ENCODE peak calls at places on chromosome 1, in nine cellular contexts. O, B, W, Q, M, F, K, T and S are unnamed samples.
A peak's percentile ranks its signal among the peaks of the same experiment; 100 is the strongest.

GRCh38 chr1:194227157-194227556 is 1040.7 kb upstream of the B3GALT2 start:
- DNase-seq in O (no peak), B (no peak), W (no peak), Q (no peak), M (no peak), F (no peak), K (no peak), T (peak; percentile 67), S (no peak)

GRCh38 chr1:170536924-170537551 is 5.1 kb downstream of the GORAB start:
- DNase-seq in O (no peak), B (peak; percentile 45), W (no peak), Q (no peak), M (no peak), F (no peak), K (no peak), T (no peak), S (no peak)

GRCh38 chr1:20727746-20728316 is 4.7 kb downstream of the SH2D5 start:
- DNase-seq in O (no peak), B (peak; percentile 41), W (peak; percentile 18), Q (no peak), M (no peak), F (peak; percentile 16), K (no peak), T (no peak), S (no peak)

GRCh38 chr1:11052839-11053757 is 6.1 kb upstream of the MASP2 start:
- DNase-seq in O (peak; percentile 42), B (no peak), W (no peak), Q (no peak), M (no peak), F (no peak), K (no peak), T (no peak), S (no peak)

GRCh38 chr1:18746981-18747380 is 112.5 kb downstream of the TAS1R2 start:
- DNase-seq in O (no peak), B (no peak), W (no peak), Q (no peak), M (no peak), F (no peak), K (no peak), T (no peak), S (no peak)

GRCh38 chr1:236808564-236809130 is 13.6 kb downstream of the MTR start:
- DNase-seq in O (no peak), B (no peak), W (peak; percentile 41), Q (no peak), M (no peak), F (no peak), K (no peak), T (no peak), S (no peak)

GRCh38 chr1:100448371-100448770 is 89.6 kb upstream of the GPR88 start:
- DNase-seq in O (no peak), B (no peak), W (no peak), Q (no peak), M (no peak), F (peak; percentile 81), K (no peak), T (no peak), S (no peak)

GRCh38 chr1:12453400-12454343 is 164.3 kb downstream of the DHRS3 start:
- DNase-seq in O (no peak), B (no peak), W (no peak), Q (no peak), M (no peak), F (no peak), K (no peak), T (no peak), S (no peak)

GRCh38 chr1:229273507-229274232 is 2.8 kb downstream of the RAB4A start:
- DNase-seq in O (no peak), B (peak; percentile 45), W (no peak), Q (no peak), M (no peak), F (peak; percentile 41), K (no peak), T (no peak), S (no peak)

GRCh38 chr1:25543425-25544242 is at the start of gene LDLRAP1:
- DNase-seq in O (peak; percentile 83), B (peak; percentile 67), W (peak; percentile 70), Q (peak; percentile 81), M (peak; percentile 84), F (peak; percentile 77), K (peak; percentile 53), T (peak; percentile 36), S (no peak)

GRCh38 chr1:232590742-232591082 is 39.2 kb downstream of the SIPA1L2 start:
- DNase-seq in O (no peak), B (no peak), W (no peak), Q (no peak), M (no peak), F (no peak), K (no peak), T (no peak), S (no peak)

GRCh38 chr1:230760360-230760827 is 13.2 kb downstream of the CAPN9 start:
- DNase-seq in O (no peak), B (no peak), W (peak; percentile 91), Q (peak; percentile 41), M (no peak), F (peak; percentile 48), K (no peak), T (no peak), S (no peak)

GRCh38 chr1:221741364-221741970 is 422 bp downstream of the DUSP10 start:
- DNase-seq in O (peak; percentile 66), B (no peak), W (peak; percentile 23), Q (peak; percentile 26), M (no peak), F (no peak), K (peak; percentile 40), T (peak; percentile 43), S (no peak)

GRCh38 chr1:235011599-235012435 is 116.8 kb downstream of the TOMM20 start:
- DNase-seq in O (peak; percentile 73), B (peak; percentile 100), W (peak; percentile 79), Q (peak; percentile 80), M (peak; percentile 45), F (peak; percentile 64), K (no peak), T (peak; percentile 100), S (peak; percentile 100)

GRCh38 chr1:77319036-77319705 is 37.4 kb downstream of the AK5 start:
- DNase-seq in O (no peak), B (peak; percentile 46), W (no peak), Q (no peak), M (no peak), F (no peak), K (no peak), T (no peak), S (no peak)

GRCh38 chr1:214255509-214255908 is 25.4 kb upstream of the SMYD2 start:
- DNase-seq in O (no peak), B (no peak), W (no peak), Q (no peak), M (no peak), F (no peak), K (no peak), T (no peak), S (no peak)

GRCh38 chr1:154866257-154866994 is 3.7 kb downstream of the KCNN3 start:
- DNase-seq in O (no peak), B (peak; percentile 23), W (no peak), Q (no peak), M (no peak), F (no peak), K (no peak), T (no peak), S (no peak)

GRCh38 chr1:154865442-154866256 is 4.4 kb downstream of the KCNN3 start:
- DNase-seq in O (no peak), B (no peak), W (no peak), Q (no peak), M (no peak), F (no peak), K (no peak), T (no peak), S (no peak)

GRCh38 chr1:154867841-154868610 is 2.1 kb downstream of the KCNN3 start:
- DNase-seq in O (no peak), B (no peak), W (no peak), Q (no peak), M (no peak), F (no peak), K (no peak), T (no peak), S (no peak)

GRCh38 chr1:154869351-154870116 is 547 bp downstream of the KCNN3 start:
- DNase-seq in O (peak; percentile 60), B (peak; percentile 34), W (no peak), Q (peak; percentile 52), M (peak; percentile 64), F (no peak), K (peak; percentile 28), T (no peak), S (no peak)

GRCh38 chr1:154866995-154867795 is 2.9 kb downstream of the KCNN3 start:
- DNase-seq in O (no peak), B (peak; percentile 77), W (peak; percentile 23), Q (peak; percentile 67), M (no peak), F (peak; percentile 36), K (no peak), T (peak; percentile 73), S (peak; percentile 45)
- TF ChIP-seq CTCF in O (no peak), B (peak; percentile 9), W (no peak), Q (no peak), M (no peak), F (no peak), K (no peak), T (no peak), S (peak; percentile 21)

DNA sequence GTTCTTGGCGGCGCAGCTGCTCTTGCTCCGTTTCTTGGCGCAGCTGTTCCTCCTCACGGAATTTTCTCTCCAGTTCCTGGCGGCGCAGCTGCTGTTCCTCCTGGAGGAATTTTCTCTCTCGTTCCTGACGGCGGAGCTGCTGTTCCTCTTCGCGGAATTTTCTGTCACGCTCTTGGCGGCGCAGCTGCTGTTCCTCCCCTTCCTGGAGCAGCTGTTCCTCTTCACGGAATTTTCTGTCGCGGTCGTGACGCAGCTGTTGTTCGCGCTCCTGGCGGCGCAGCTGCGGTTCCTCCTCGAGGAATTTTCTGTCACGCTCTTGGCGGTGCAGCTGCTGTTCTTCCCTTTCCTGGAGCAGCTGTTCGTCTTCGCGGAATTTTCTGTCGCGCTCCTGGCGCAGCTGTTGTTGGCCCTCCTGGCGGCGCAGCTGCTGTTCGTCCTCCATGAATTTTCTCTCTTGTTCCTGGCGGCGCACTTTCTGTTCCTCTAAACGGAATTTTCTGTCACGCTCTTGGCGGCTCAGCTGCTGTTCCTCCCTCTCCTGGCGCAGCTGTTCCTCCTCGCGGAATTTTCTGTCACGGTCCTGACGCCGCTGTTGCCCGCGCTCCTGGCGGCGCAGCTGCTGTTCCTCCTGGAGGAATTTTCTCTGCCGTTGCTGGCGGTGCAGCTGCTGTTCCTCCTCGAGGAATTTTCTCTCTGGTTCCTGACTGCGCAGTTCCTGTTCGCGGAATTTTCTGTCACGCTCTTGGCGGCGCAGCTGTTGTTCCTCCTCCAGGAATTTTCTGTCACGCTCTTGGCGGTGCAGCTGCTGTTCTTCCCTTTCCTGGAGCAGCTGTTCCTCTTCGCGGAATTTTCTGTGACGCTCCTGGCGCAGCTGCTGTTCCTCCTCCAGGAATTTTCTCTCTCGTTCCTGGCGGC is 7.0 kb downstream of the TCHH start:
- DNase-seq in O (no peak), B (peak; percentile 75), W (no peak), Q (peak; percentile 18), M (peak; percentile 32), F (no peak), K (no peak), T (peak; percentile 38), S (no peak)
- H3K4me3 ChIP-seq in O (peak overlapping the region; percentile 61), B (peak overlapping the region; percentile 36), W (no peak overlapping the region), Q (peak overlapping the region; percentile 34), M (peak overlapping the region; percentile 15), F (no peak overlapping the region), K (peak overlapping the region; percentile 15), T (peak overlapping the region; percentile 28), S (peak overlapping the region; percentile 38)

GRCh38 chr1:112674986-112675727 is 698 bp downstream of the MOV10 start:
- DNase-seq in O (no peak), B (peak; percentile 18), W (no peak), Q (peak; percentile 61), M (peak; percentile 62), F (no peak), K (no peak), T (no peak), S (no peak)
- TF ChIP-seq CTCF in O (peak; percentile 17), B (no peak), W (no peak), Q (peak; percentile 18), M (no peak), F (no peak), K (peak; percentile 27), T (peak; percentile 1), S (peak; percentile 22)

GRCh38 chr1:32239335-32239734 is 7.7 kb upstream of the FAM167B start:
- DNase-seq in O (no peak), B (no peak), W (no peak), Q (no peak), M (no peak), F (no peak), K (no peak), T (no peak), S (no peak)
- H3K4me3 ChIP-seq in O (peak overlapping the region; percentile 63), B (no peak overlapping the region), W (no peak overlapping the region), Q (peak overlapping the region; percentile 81), M (no peak overlapping the region), F (no peak overlapping the region), K (no peak overlapping the region), T (no peak overlapping the region), S (no peak overlapping the region)